ENCODE peak calls at places on chromosomes 6 and 20, in five cellular contexts. Y is PC-3, N is body of pancreas, S is ovary, T is pancreas. L is an unnamed sample.

GRCh38 chr6:153997221-153997620 is 41.8 kb upstream of the OPRM1 start:
- DNase-seq in S (no peak), Y (no peak), T (no peak), N (no peak), L (no peak)

GRCh38 chr20:59583428-59584277 is 20.7 kb upstream of the PHACTR3 start:
- DNase-seq in S (peak; percentile 91), T (peak; percentile 7), N (peak; percentile 19), Y (no peak), L (no peak)

GRCh38 chr20:43781215-43781614 is 54.4 kb upstream of the GTSF1L start:
- DNase-seq in Y (no peak), T (no peak), S (no peak), N (no peak), L (no peak)

GRCh38 chr6:20952605-20953004 is 418.3 kb downstream of the CDKAL1 start:
- DNase-seq in S (no peak), N (no peak), T (no peak), Y (peak; percentile 90), L (no peak)

GRCh38 chr6:137467211-137467610 is 27.0 kb downstream of the OLIG3 start:
- DNase-seq in T (no peak), Y (no peak), S (no peak), N (no peak), L (no peak)

GRCh38 chr20:43941476-43942212 is 27.0 kb downstream of the TOX2 start:
- DNase-seq in T (no peak), S (no peak), N (no peak), Y (peak; percentile 95), L (no peak)

GRCh38 chr20:60008130-60008808 is 50.0 kb downstream of the CDH26 start:
- DNase-seq in N (no peak), Y (no peak), T (no peak), S (no peak), L (no peak)

GRCh38 chr6:169424821-169425240 is 171.2 kb upstream of the THBS2 start:
- DNase-seq in Y (no peak), T (no peak), N (peak; percentile 46), S (peak; percentile 69), L (no peak)

GRCh38 chr6:170030284-170031095 is 260.4 kb downstream of the DLL1 start:
- DNase-seq in N (peak; percentile 1), S (peak; percentile 2), T (no peak), Y (no peak), L (peak; percentile 44)

GRCh38 chr6:55913213-55914195 is 38.1 kb upstream of the BMP5 start:
- DNase-seq in S (no peak), T (no peak), N (no peak), Y (peak; percentile 15), L (no peak)

GRCh38 chr6:76026101-76026500 is 46.4 kb downstream of the IMPG1 start:
- DNase-seq in S (no peak), N (no peak), T (no peak), Y (no peak), L (no peak)

GRCh38 chr20:24873015-24873620 is 76.0 kb upstream of the CST7 start:
- DNase-seq in N (no peak), Y (no peak), S (no peak), T (no peak), L (no peak)

GRCh38 chr6:30091577-30092381 is 16.2 kb upstream of the RNF39 start:
- DNase-seq in Y (peak; percentile 58), T (no peak), S (no peak), N (no peak), L (no peak)

GRCh38 chr20:50762435-50763201 is 31.2 kb downstream of the PARD6B start:
- DNase-seq in N (peak; percentile 80), Y (peak; percentile 74), T (peak; percentile 81), S (peak; percentile 51), L (peak; percentile 89)

GRCh38 chr6:106397441-106397840 is 36.9 kb downstream of the CRYBG1 start:
- DNase-seq in T (no peak), N (no peak), S (no peak), Y (no peak), L (no peak)

GRCh38 chr6:17470953-17471335 is 77.5 kb downstream of the CAP2 start:
- DNase-seq in Y (peak; percentile 9), S (no peak), N (no peak), T (no peak), L (no peak)

GRCh38 chr20:30491016-30491415 is 766.4 kb upstream of the DEFB115 start:
- DNase-seq in N (no peak), S (no peak), Y (no peak), T (no peak), L (no peak)

GRCh38 chr6:109816452-109817374 is 125.6 kb downstream of the FIG4 start:
- DNase-seq in T (peak; percentile 11), Y (no peak), S (no peak), N (no peak), L (no peak)

GRCh38 chr6:116036885-116037284 is 23.8 kb downstream of the FRK start:
- DNase-seq in S (no peak), Y (peak; percentile 40), N (no peak), T (no peak), L (no peak)

GRCh38 chr6:2718334-2719052 is 32.2 kb downstream of the MYLK4 start:
- DNase-seq in Y (no peak), S (no peak), N (no peak), T (no peak), L (no peak)

GRCh38 chr20:37401282-37401929 is 55.5 kb downstream of the SRC start:
- DNase-seq in T (no peak), N (no peak), S (no peak), Y (no peak), L (no peak)

GRCh38 chr6:166058064-166058739 is 109.4 kb downstream of the TBXT start:
- DNase-seq in N (peak; percentile 56), Y (no peak), S (peak; percentile 69), T (peak; percentile 9), L (no peak)

GRCh38 chr6:149716181-149716580 is 1.7 kb downstream of the LATS1 start:
- DNase-seq in Y (no peak), S (no peak), N (no peak), T (no peak), L (no peak)

GRCh38 chr6:169804427-169804826 is 53.0 kb downstream of the ERMARD start:
- DNase-seq in T (no peak), S (no peak), N (no peak), Y (no peak), L (no peak)

GRCh38 chr6:110422444-110422822 is 7.1 kb upstream of the DDO start:
- DNase-seq in T (no peak), Y (no peak), N (no peak), S (no peak), L (no peak)

GRCh38 chr6:71367763-71368162 is 79.2 kb downstream of the OGFRL1 start:
- DNase-seq in Y (no peak), T (no peak), N (no peak), S (no peak), L (no peak)

GRCh38 chr6:9103876-9104521 is 668.7 kb upstream of the SLC35B3 start:
- DNase-seq in Y (no peak), T (no peak), N (no peak), S (no peak), L (no peak)

DNA sequence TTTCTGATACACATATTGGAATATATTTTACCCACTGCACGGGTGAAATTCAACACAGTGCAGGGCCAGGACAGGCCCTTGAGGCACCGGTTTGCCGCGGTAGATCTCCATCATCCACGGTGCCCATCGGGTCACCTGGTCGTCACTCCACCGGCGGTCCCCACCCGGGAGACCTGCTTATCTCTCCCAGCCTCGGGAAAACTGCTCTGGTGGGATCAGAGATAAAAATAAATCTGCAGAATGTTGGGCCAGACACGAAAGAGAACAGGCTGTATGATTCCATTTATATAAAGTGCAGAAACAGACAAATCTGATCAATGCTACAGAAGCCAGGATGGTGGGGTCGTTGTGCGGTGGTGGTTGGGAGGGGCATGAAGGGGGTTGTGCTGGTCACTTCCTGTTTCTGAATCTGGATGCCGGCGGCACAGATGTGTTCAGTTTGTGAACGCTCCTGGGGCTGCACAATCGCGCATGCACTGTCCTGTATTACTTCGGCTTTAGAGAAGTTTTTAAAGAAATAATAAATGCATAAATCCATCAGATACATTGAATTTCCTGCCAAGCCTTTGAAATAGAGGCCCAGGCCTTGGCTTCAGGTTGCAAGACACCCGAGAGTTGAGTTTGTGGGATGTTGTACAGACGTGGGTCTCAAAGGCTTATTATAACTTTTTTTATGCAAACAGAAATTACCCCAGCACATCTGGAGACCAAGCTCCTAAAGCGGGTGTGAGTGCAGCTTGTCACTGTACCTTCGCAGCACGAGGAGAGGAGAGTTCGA is 54.3 kb downstream of the ANKRD60 start:
- DNase-seq in T (no peak), Y (no peak), S (peak; percentile 46), N (no peak), L (no peak)
- H3K27ac ChIP-seq in T (no peak overlapping the region), Y (no peak overlapping the region), S (peak overlapping the region; percentile 65), N (no peak overlapping the region), L (peak overlapping the region; percentile 88)

DNA sequence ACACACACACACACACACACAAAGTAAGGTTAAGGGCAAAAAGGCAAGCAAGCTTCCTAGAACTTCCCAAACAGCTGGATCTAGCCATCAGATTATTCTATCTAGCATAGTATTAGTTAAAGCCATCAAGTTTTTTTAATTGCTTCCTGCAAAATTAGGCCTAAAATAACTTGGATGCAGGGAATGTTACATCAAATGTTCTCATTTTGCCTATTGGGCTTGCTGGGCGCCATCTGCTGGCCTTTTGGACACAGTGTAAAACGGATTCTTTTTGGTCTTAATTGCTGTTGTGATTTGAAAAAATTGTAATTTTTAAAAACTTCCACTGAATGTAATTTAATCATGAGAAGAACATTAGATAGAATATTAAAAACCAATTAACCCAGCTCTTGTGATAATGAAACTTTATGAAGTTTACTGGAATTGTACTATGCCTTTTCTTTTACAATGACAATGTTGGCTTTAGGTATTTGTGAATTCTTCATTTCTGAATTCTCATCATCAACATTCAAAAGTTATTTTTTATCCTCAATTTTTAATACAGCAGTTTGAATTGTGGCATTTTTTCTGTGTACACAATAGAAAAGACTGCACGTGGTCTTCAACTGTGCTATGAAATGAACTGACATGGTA is 6.8 kb downstream of the MKKS start:
- DNase-seq in T (peak; percentile 16), S (peak; percentile 63), N (peak; percentile 66), Y (peak; percentile 67), L (peak; percentile 71)
- TF ChIP-seq CTCF in T (peak; percentile 28), S (peak; percentile 60), N (peak; percentile 76), Y (peak; percentile 96), L (peak; percentile 58)

DNA sequence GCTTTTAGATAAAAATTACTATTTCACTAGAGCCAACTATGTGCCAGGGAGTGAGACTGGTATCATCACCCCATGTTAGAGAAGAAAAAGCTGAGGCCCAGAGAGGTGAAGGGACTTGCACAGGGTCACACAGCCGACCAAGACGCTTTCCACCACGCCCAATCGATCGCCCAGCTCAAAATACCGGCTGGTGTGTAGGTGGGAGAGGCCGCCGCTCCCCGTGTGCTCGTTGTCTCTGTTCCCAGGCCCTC is 253 bp upstream of the SNPH start:
- DNase-seq in Y (no peak), T (no peak), N (no peak), S (no peak), L (no peak)
- H3K27ac ChIP-seq in Y (no peak overlapping the region), T (no peak overlapping the region), N (peak overlapping the region; percentile 48), S (peak overlapping the region; percentile 1), L (peak overlapping the region; percentile 58)

GRCh38 chr6:134446228-134446848 is 128.4 kb upstream of the SGK1 start:
- DNase-seq in N (no peak), T (no peak), S (no peak), Y (no peak), L (no peak)
- TF ChIP-seq CTCF in N (no peak), T (no peak), S (no peak), Y (no peak), L (no peak)

GRCh38 chr6:14091329-14091978 is 26.1 kb upstream of the CD83 start:
- DNase-seq in N (no peak), S (no peak), T (no peak), Y (no peak), L (no peak)
- H3K27ac ChIP-seq in N (no peak overlapping the region), S (no peak overlapping the region), T (no peak overlapping the region), Y (no peak overlapping the region), L (no peak overlapping the region)

L was measured in ascending aorta.